ENCODE peak calls at places on chromosomes 2 and 18, in seven cellular contexts. I is NCI-H2171 treated with DMSO at 0.1 percent for 48 hours; P is mesenchymal stem cell; X is CD8-positive, alpha-beta memory T cell; S is M059J; Z is T-helper 1 cell; H is anterior cingulate cortex. C is an unnamed sample.

GRCh38 chr2:180015951-180016709 is 9.0 kb upstream of the CWC22 start:
- DNase-seq in I (no peak), P (no peak), X (no peak), S (peak), Z (no peak), H (no peak), C (no peak)

GRCh38 chr2:85698880-85699254 is 4.7 kb downstream of the GNLY start:
- DNase-seq in I (no peak), P (no peak), X (no peak), S (no peak), Z (no peak), H (no peak), C (no peak)

GRCh38 chr2:241799522-241800197 is 9.3 kb upstream of the NEU4 start:
- DNase-seq in I (no peak), P (no peak), X (no peak), S (no peak), Z (no peak), H (no peak), C (no peak)

GRCh38 chr2:240916571-240917008 is 10.5 kb downstream of the CROCC2 start:
- DNase-seq in I (peak), P (peak), X (no peak), S (peak), Z (no peak), H (no peak), C (no peak)

GRCh38 chr2:142504754-142505153 is 372.7 kb upstream of the KYNU start:
- DNase-seq in I (no peak), P (no peak), X (no peak), S (no peak), Z (no peak), H (no peak), C (no peak)

GRCh38 chr18:67300498-67300897 is 216.0 kb downstream of the DSEL start:
- DNase-seq in I (no peak), P (no peak), X (peak), S (peak), Z (no peak), H (no peak), C (no peak)

GRCh38 chr2:152134488-152135280 is 35.8 kb upstream of the CACNB4 start:
- DNase-seq in I (no peak), P (peak), X (no peak), S (peak), Z (no peak), H (no peak), C (no peak)

GRCh38 chr2:38474058-38474457 is 97.0 kb upstream of the ATL2 start:
- DNase-seq in I (no peak), P (no peak), X (no peak), S (no peak), Z (no peak), H (no peak), C (no peak)

GRCh38 chr2:47771211-47771610 is 11.7 kb upstream of the MSH6 start:
- DNase-seq in I (peak), P (peak), X (no peak), S (peak), Z (no peak), H (no peak), C (peak)

GRCh38 chr2:127231130-127231865 is 11.2 kb upstream of the CYP27C1 start:
- DNase-seq in I (no peak), P (no peak), X (no peak), S (no peak), Z (no peak), H (no peak), C (no peak)

GRCh38 chr2:151238527-151239487 is 22.9 kb downstream of the RBM43 start:
- DNase-seq in I (peak), P (peak), X (peak), S (peak), Z (no peak), H (peak), C (no peak)

GRCh38 chr2:139967665-139968064 is 1187.5 kb upstream of the NXPH2 start:
- DNase-seq in I (peak), P (no peak), X (no peak), S (no peak), Z (no peak), H (no peak), C (no peak)

GRCh38 chr2:95323347-95324155 is 26.4 kb downstream of the KCNIP3 start:
- DNase-seq in I (peak), P (no peak), X (no peak), S (peak), Z (no peak), H (no peak), C (no peak)

GRCh38 chr18:48893061-48893558 is 57.7 kb downstream of the SMAD7 start:
- DNase-seq in I (no peak), P (no peak), X (no peak), S (no peak), Z (no peak), H (no peak), C (no peak)

GRCh38 chr2:204177251-204177976 is 240.9 kb downstream of the ICOS start:
- DNase-seq in I (no peak), P (no peak), X (no peak), S (no peak), Z (no peak), H (no peak), C (no peak)

GRCh38 chr2:130808482-130809268 is 28.0 kb upstream of the ARHGEF4 start:
- DNase-seq in I (peak), P (peak), X (no peak), S (peak), Z (no peak), H (no peak), C (peak)

GRCh38 chr2:164009801-164010337 is 274.1 kb upstream of the FIGN start:
- DNase-seq in I (peak), P (no peak), X (no peak), S (no peak), Z (no peak), H (no peak), C (no peak)

GRCh38 chr2:190333395-190333794 is 10.0 kb upstream of the INPP1 start:
- DNase-seq in I (no peak), P (no peak), X (no peak), S (no peak), Z (no peak), H (no peak), C (no peak)

GRCh38 chr2:23417310-23417709 is 32.3 kb downstream of the KLHL29 start:
- DNase-seq in I (no peak), P (no peak), X (no peak), S (no peak), Z (no peak), H (no peak), C (no peak)